ENCODE peak calls at places on chromosome 17, in eight cellular contexts. X, N, L, T, J, Y, O and P are unnamed samples.

GRCh38 chr17:74848656-74849399 is 10.9 kb downstream of the GRIN2C start:
- DNase-seq in O (no peak), X (no peak), L (no peak), J (no peak), Y (no peak), N (no peak), T (no peak), P (no peak)

GRCh38 chr17:44278006-44278405 is 10.1 kb upstream of the SLC4A1 start:
- DNase-seq in O (no peak), J (no peak), Y (no peak), X (no peak), N (no peak), T (no peak), L (peak), P (no peak)

GRCh38 chr17:77404812-77405581 is 264.2 kb downstream of the SEC14L1 start:
- DNase-seq in L (peak), J (no peak), O (no peak), X (peak), T (no peak), N (peak), Y (peak), P (no peak)

GRCh38 chr17:80981062-80981902 is 10.4 kb upstream of the CHMP6 start:
- DNase-seq in O (peak), J (no peak), X (no peak), L (no peak), N (no peak), T (no peak), Y (no peak), P (peak)

GRCh38 chr17:2177235-2177811 is 122.4 kb downstream of the HIC1 start:
- DNase-seq in L (peak), O (no peak), T (no peak), J (peak), N (no peak), Y (no peak), X (no peak), P (no peak)

GRCh38 chr17:6546069-6546718 is 10.2 kb downstream of the PITPNM3 start:
- DNase-seq in N (no peak), T (no peak), X (peak), L (peak), O (no peak), Y (no peak), J (no peak), P (no peak)

GRCh38 chr17:47851764-47852112 is 775 bp upstream of the SP6 start:
- DNase-seq in J (no peak), T (no peak), O (peak), X (no peak), Y (no peak), N (no peak), L (no peak), P (no peak)

GRCh38 chr17:27379863-27380533 is 76.2 kb upstream of the KSR1 start:
- DNase-seq in X (peak), L (peak), T (no peak), O (no peak), J (peak), N (no peak), Y (no peak), P (no peak)

GRCh38 chr17:42920922-42921321 is 20.3 kb downstream of the G6PC1 start:
- DNase-seq in T (no peak), N (no peak), O (no peak), X (peak), J (peak), Y (no peak), L (no peak), P (no peak)

GRCh38 chr17:66415366-66416206 is 113.2 kb downstream of the PRKCA start:
- DNase-seq in J (no peak), O (no peak), T (no peak), N (no peak), L (no peak), Y (no peak), X (no peak), P (no peak)